ENCODE peak calls at places on chromosomes 5 and 9, in eight cellular contexts. One of them, this sample, is unnamed.

GRCh38 chr9:124197177-124198095 is 60.3 kb upstream of the NEK6 start:
- DNase-seq in mesenchymal stem cell: no peak
- DNase-seq in CD8-positive, alpha-beta T cell: no peak
- DNase-seq in glomerular endothelial cell: no peak
- DNase-seq in H4: no peak
- DNase-seq in hypothalamus: no peak
- DNase-seq in ELF-1: no peak
- DNase-seq in HFF-Myc: no peak
- DNase-seq in this sample: no peak

GRCh38 chr9:106420511-106420944 is 442.4 kb upstream of the ZNF462 start:
- DNase-seq in mesenchymal stem cell: peak
- DNase-seq in CD8-positive, alpha-beta T cell: no peak
- DNase-seq in glomerular endothelial cell: no peak
- DNase-seq in H4: peak
- DNase-seq in hypothalamus: no peak
- DNase-seq in ELF-1: peak
- DNase-seq in HFF-Myc: peak
- DNase-seq in this sample: no peak

GRCh38 chr9:124887832-124888231 is 25.9 kb downstream of the ARPC5L start:
- DNase-seq in mesenchymal stem cell: no peak
- DNase-seq in CD8-positive, alpha-beta T cell: no peak
- DNase-seq in glomerular endothelial cell: no peak
- DNase-seq in H4: no peak
- DNase-seq in hypothalamus: no peak
- DNase-seq in ELF-1: no peak
- DNase-seq in HFF-Myc: no peak
- DNase-seq in this sample: no peak

GRCh38 chr5:109704255-109704952 is 14.7 kb downstream of the MAN2A1 start:
- DNase-seq in mesenchymal stem cell: no peak
- DNase-seq in CD8-positive, alpha-beta T cell: no peak
- DNase-seq in glomerular endothelial cell: no peak
- DNase-seq in H4: no peak
- DNase-seq in hypothalamus: no peak
- DNase-seq in ELF-1: no peak
- DNase-seq in HFF-Myc: no peak
- DNase-seq in this sample: no peak

GRCh38 chr5:32225445-32225844 is 51.3 kb upstream of the GOLPH3 start:
- DNase-seq in mesenchymal stem cell: no peak
- DNase-seq in CD8-positive, alpha-beta T cell: no peak
- DNase-seq in glomerular endothelial cell: no peak
- DNase-seq in H4: no peak
- DNase-seq in hypothalamus: no peak
- DNase-seq in ELF-1: no peak
- DNase-seq in HFF-Myc: peak
- DNase-seq in this sample: no peak

GRCh38 chr5:58505971-58506640 is 14.9 kb downstream of the GAPT start:
- DNase-seq in mesenchymal stem cell: no peak
- DNase-seq in CD8-positive, alpha-beta T cell: no peak
- DNase-seq in glomerular endothelial cell: no peak
- DNase-seq in H4: no peak
- DNase-seq in hypothalamus: no peak
- DNase-seq in ELF-1: no peak
- DNase-seq in HFF-Myc: no peak
- DNase-seq in this sample: no peak

GRCh38 chr9:133526721-133527321 is 2.1 kb upstream of the MYMK start:
- DNase-seq in mesenchymal stem cell: peak
- DNase-seq in CD8-positive, alpha-beta T cell: no peak
- DNase-seq in glomerular endothelial cell: no peak
- DNase-seq in H4: no peak
- DNase-seq in hypothalamus: peak
- DNase-seq in ELF-1: no peak
- DNase-seq in HFF-Myc: no peak
- DNase-seq in this sample: no peak

GRCh38 chr9:80134487-80134886 is 562.7 kb downstream of the TLE4 start:
- DNase-seq in mesenchymal stem cell: no peak
- DNase-seq in CD8-positive, alpha-beta T cell: no peak
- DNase-seq in glomerular endothelial cell: no peak
- DNase-seq in H4: no peak
- DNase-seq in hypothalamus: no peak
- DNase-seq in ELF-1: no peak
- DNase-seq in HFF-Myc: no peak
- DNase-seq in this sample: no peak

GRCh38 chr9:38087934-38088925 is 19.2 kb upstream of the SHB start:
- DNase-seq in mesenchymal stem cell: peak
- DNase-seq in CD8-positive, alpha-beta T cell: peak
- DNase-seq in glomerular endothelial cell: no peak
- DNase-seq in H4: no peak
- DNase-seq in hypothalamus: peak
- DNase-seq in ELF-1: peak
- DNase-seq in HFF-Myc: no peak
- DNase-seq in this sample: no peak

GRCh38 chr9:95060246-95060645 is 257.3 kb downstream of the FANCC start:
- DNase-seq in mesenchymal stem cell: no peak
- DNase-seq in CD8-positive, alpha-beta T cell: no peak
- DNase-seq in glomerular endothelial cell: no peak
- DNase-seq in H4: no peak
- DNase-seq in hypothalamus: no peak
- DNase-seq in ELF-1: no peak
- DNase-seq in HFF-Myc: no peak
- DNase-seq in this sample: no peak

GRCh38 chr5:86968311-86968753 is 299.4 kb upstream of the RASA1 start:
- DNase-seq in mesenchymal stem cell: peak
- DNase-seq in CD8-positive, alpha-beta T cell: no peak
- DNase-seq in glomerular endothelial cell: peak
- DNase-seq in H4: peak
- DNase-seq in hypothalamus: no peak
- DNase-seq in ELF-1: peak
- DNase-seq in HFF-Myc: no peak
- DNase-seq in this sample: peak

GRCh38 chr5:13659391-13659790 is 285.1 kb downstream of the DNAH5 start:
- DNase-seq in mesenchymal stem cell: peak
- DNase-seq in CD8-positive, alpha-beta T cell: no peak
- DNase-seq in glomerular endothelial cell: no peak
- DNase-seq in H4: peak
- DNase-seq in hypothalamus: no peak
- DNase-seq in ELF-1: no peak
- DNase-seq in HFF-Myc: no peak
- DNase-seq in this sample: no peak

GRCh38 chr9:117073539-117074336 is 341.1 kb downstream of the ASTN2 start:
- DNase-seq in mesenchymal stem cell: peak
- DNase-seq in CD8-positive, alpha-beta T cell: no peak
- DNase-seq in glomerular endothelial cell: no peak
- DNase-seq in H4: peak
- DNase-seq in hypothalamus: no peak
- DNase-seq in ELF-1: peak
- DNase-seq in HFF-Myc: peak
- DNase-seq in this sample: no peak

GRCh38 chr9:137438591-137439157 is 2.5 kb downstream of the ENTPD8 start:
- DNase-seq in mesenchymal stem cell: no peak
- DNase-seq in CD8-positive, alpha-beta T cell: no peak
- DNase-seq in glomerular endothelial cell: no peak
- DNase-seq in H4: no peak
- DNase-seq in hypothalamus: no peak
- DNase-seq in ELF-1: no peak
- DNase-seq in HFF-Myc: no peak
- DNase-seq in this sample: no peak

This sample was measured in dermis microvascular lymphatic vessel endothelial cell.